ENCODE peak calls at places on chromosomes 6 and 20, in eight cellular contexts. E is neuronal stem cell; H is K562; B is fibroblast of the aortic adventitia; N is foreskin fibroblast; C is tibial artery; V is CD8-positive, alpha-beta T cell; O is IMR-90. M is an unnamed sample.

GRCh38 chr20:50172347-50173013 is 18.1 kb upstream of the CEBPB start:
- DNase-seq in C (peak; percentile 88), N (peak; percentile 89), E (peak; percentile 74), B (peak; percentile 54), O (peak; percentile 65), H (no peak), V (no peak), M (peak; percentile 97)

GRCh38 chr6:142613981-142614380 is 312.2 kb downstream of the ADGRG6 start:
- DNase-seq in C (no peak), E (no peak), H (peak; percentile 8), N (peak; percentile 8), O (peak; percentile 1), V (no peak), B (no peak), M (no peak)

GRCh38 chr6:117555882-117556498 is 46.3 kb downstream of the GOPC start:
- DNase-seq in C (peak; percentile 57), H (peak; percentile 51), E (no peak), V (peak; percentile 51), O (peak; percentile 31), B (peak; percentile 63), N (peak; percentile 74), M (no peak)

GRCh38 chr20:59783020-59784010 is 150.1 kb downstream of the SYCP2 start:
- DNase-seq in C (peak; percentile 40), H (peak; percentile 59), E (peak; percentile 77), N (peak; percentile 52), B (peak; percentile 9), V (no peak), O (peak; percentile 15), M (peak; percentile 93)

GRCh38 chr6:28789553-28790083 is 134.2 kb downstream of the TRIM27 start:
- DNase-seq in E (no peak), N (peak; percentile 71), B (peak; percentile 74), V (no peak), H (peak; percentile 91), C (no peak), O (peak; percentile 68), M (no peak)

GRCh38 chr20:59063358-59064213 is 21.0 kb upstream of the PRELID3B start:
- DNase-seq in O (peak; percentile 95), E (peak; percentile 24), H (peak; percentile 38), N (peak; percentile 82), B (peak; percentile 72), C (no peak), V (no peak), M (peak; percentile 32)

GRCh38 chr6:11918739-11919605 is 93.1 kb upstream of the HIVEP1 start:
- DNase-seq in H (peak; percentile 55), V (no peak), C (no peak), O (peak; percentile 53), B (no peak), N (peak; percentile 59), E (no peak), M (no peak)

GRCh38 chr6:167756594-167756993 is 70.1 kb upstream of the AFDN start:
- DNase-seq in N (no peak), B (no peak), C (no peak), E (no peak), H (no peak), V (no peak), O (no peak), M (peak; percentile 39)

GRCh38 chr6:55433446-55434130 is 106.3 kb downstream of the GFRAL start:
- DNase-seq in H (no peak), B (peak; percentile 44), C (no peak), N (peak; percentile 76), E (peak; percentile 6), V (no peak), O (peak; percentile 63), M (no peak)

GRCh38 chr20:44017905-44018683 is 103.4 kb downstream of the TOX2 start:
- DNase-seq in C (peak; percentile 46), O (peak; percentile 93), N (peak; percentile 95), E (no peak), B (peak; percentile 82), H (peak; percentile 8), V (no peak), M (peak; percentile 85)

GRCh38 chr6:54718541-54719023 is 128.0 kb upstream of the FAM83B start:
- DNase-seq in E (no peak), B (no peak), C (no peak), V (no peak), N (no peak), H (no peak), O (no peak), M (no peak)

GRCh38 chr20:3994125-3994524 is 21.2 kb downstream of the RNF24 start:
- DNase-seq in O (no peak), N (no peak), B (no peak), C (no peak), E (no peak), V (no peak), H (no peak), M (no peak)

GRCh38 chr6:145148392-145149175 is 586.7 kb downstream of the EPM2A start:
- DNase-seq in O (peak; percentile 63), C (no peak), V (no peak), N (peak; percentile 95), E (no peak), H (no peak), B (peak; percentile 34), M (peak; percentile 57)

GRCh38 chr6:145498425-145498824 is 236.9 kb downstream of the EPM2A start:
- DNase-seq in E (no peak), N (no peak), O (no peak), C (no peak), V (no peak), B (no peak), H (no peak), M (no peak)

GRCh38 chr6:137977206-137977605 is 110.1 kb downstream of the TNFAIP3 start:
- DNase-seq in C (no peak), N (no peak), O (no peak), H (no peak), B (no peak), E (no peak), V (no peak), M (no peak)
- H3K4me3 ChIP-seq in C (no peak overlapping the region), N (no peak overlapping the region), O (no peak overlapping the region), H (no peak overlapping the region), B (no peak overlapping the region), E (no peak overlapping the region), V (no peak overlapping the region), M (no peak overlapping the region)

GRCh38 chr6:42104095-42104806 is 38.2 kb downstream of the C6orf132 start:
- DNase-seq in V (peak; percentile 60), C (peak; percentile 74), H (peak; percentile 96), N (peak; percentile 72), E (peak; percentile 69), B (peak; percentile 77), O (no peak), M (peak; percentile 97)
- H3K4me3 ChIP-seq in V (peak overlapping the region; percentile 69), C (peak overlapping the region; percentile 27), H (peak overlapping the region; percentile 50), N (no peak overlapping the region), E (peak overlapping the region; percentile 71), B (peak overlapping the region; percentile 48), O (no peak overlapping the region), M (peak overlapping the region; percentile 66)

DNA sequence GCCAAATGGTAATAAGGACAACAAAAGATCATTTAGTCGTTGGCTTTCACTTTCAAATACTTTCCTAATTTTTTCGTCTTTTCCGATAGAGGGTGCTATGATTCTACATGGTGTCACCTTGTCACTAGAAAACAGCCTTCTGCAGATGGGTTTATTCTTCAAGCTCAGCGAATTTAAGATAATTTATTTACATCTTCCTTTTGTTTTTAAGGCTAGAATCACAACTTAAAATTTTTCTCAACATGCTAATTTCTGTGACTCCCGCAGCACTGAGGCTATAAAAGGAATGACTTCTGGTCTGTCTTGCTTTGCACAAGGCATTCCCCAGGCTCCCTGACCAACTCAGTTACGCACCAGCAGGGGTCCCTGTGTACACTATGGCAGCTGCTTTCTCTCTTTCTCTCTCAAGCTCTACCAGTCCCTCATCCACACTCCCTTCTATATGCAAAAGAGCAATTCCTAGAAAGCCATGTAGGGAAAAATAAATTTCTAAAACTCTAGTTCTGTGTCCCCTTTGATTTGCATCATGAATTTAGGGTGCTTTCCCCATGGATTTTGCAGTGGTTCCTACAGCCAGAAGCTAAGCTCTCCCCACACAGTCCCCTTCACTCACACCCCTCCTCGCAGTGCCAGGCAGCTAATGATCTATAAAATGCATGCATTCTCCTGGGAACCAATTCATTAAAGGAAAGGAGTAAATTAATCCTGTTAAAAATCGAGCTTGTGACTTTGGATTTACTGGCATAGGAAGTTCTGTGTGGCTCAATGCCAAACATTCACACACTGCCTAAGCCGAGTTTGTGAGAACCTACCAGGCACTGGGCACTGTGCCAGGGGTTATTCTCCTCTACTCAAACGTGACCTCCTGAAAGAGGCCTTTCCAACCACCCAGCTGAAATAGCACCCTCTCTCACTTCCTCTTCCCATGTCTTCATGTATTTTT is 74.5 kb downstream of the DCDC2 start:
- DNase-seq in H (peak; percentile 65), V (no peak), C (peak; percentile 80), N (peak; percentile 47), B (peak; percentile 59), E (peak; percentile 45), O (peak; percentile 61), M (peak; percentile 73)
- H3K4me3 ChIP-seq in H (no peak overlapping the region), V (no peak overlapping the region), C (peak overlapping the region; percentile 9), N (no peak overlapping the region), B (no peak overlapping the region), E (no peak overlapping the region), O (no peak overlapping the region), M (no peak overlapping the region)

DNA sequence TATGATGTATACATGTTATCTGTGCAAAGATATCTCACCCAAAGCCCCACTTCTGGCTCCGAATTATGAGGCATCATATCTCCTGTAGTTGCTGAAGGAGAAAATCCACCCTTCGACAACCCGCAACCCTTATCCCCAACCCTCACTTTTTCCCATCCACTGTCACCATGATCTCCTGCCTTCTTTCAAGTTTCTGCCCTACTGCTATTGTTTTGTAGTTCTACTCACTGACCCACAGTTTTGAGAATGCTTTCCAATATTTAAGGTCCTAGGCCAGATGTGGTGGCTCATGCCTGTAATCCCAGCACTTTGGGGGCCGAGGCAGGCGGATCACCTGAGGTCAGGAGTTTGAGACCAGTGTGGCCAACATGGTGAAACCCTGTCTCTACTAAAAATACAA is 22.2 kb downstream of the ADGRF1 start:
- DNase-seq in O (no peak), E (no peak), C (no peak), V (no peak), B (no peak), H (no peak), N (no peak), M (peak; percentile 56)
- H3K4me3 ChIP-seq in O (no peak overlapping the region), E (no peak overlapping the region), C (no peak overlapping the region), V (no peak overlapping the region), B (no peak overlapping the region), H (no peak overlapping the region), N (no peak overlapping the region), M (no peak overlapping the region)

GRCh38 chr6:150145830-150146229 is 3.0 kb downstream of the PPP1R14C start:
- DNase-seq in C (no peak), E (no peak), B (no peak), H (no peak), V (no peak), N (no peak), O (no peak), M (no peak)
- H3K4me3 ChIP-seq in C (no peak overlapping the region), E (no peak overlapping the region), B (no peak overlapping the region), H (no peak overlapping the region), V (no peak overlapping the region), N (no peak overlapping the region), O (no peak overlapping the region), M (no peak overlapping the region)

GRCh38 chr20:40865095-40865494 is 163.5 kb upstream of the TOP1 start:
- DNase-seq in N (peak; percentile 38), H (no peak), E (no peak), B (peak; percentile 70), V (no peak), C (no peak), O (no peak), M (no peak)
- H3K4me3 ChIP-seq in N (no peak overlapping the region), H (no peak overlapping the region), E (no peak overlapping the region), B (no peak overlapping the region), V (no peak overlapping the region), C (no peak overlapping the region), O (no peak overlapping the region), M (no peak overlapping the region)